ENCODE peak calls at places on chromosomes 12 and 14, in nine cellular contexts. F, R, C, E, T, Q, O, U and D are unnamed samples.

GRCh38 chr12:112419269-112420133 is 754 bp downstream of the PTPN11 start:
- DNase-seq in F (peak; percentile 75), R (peak; percentile 42), C (peak; percentile 93), E (peak; percentile 77), T (peak; percentile 58), Q (peak; percentile 75), O (peak; percentile 37), U (peak; percentile 29), D (peak; percentile 85)

GRCh38 chr12:67161322-67161918 is 107.7 kb upstream of the CAND1 start:
- DNase-seq in F (peak; percentile 27), R (peak; percentile 63), C (peak; percentile 47), E (no peak), T (no peak), Q (peak; percentile 36), O (no peak), U (peak; percentile 65), D (peak; percentile 47)

GRCh38 chr12:102816816-102817434 is 100.1 kb downstream of the PAH start:
- DNase-seq in F (peak; percentile 14), R (peak; percentile 22), C (peak; percentile 34), E (no peak), T (no peak), Q (no peak), O (no peak), U (peak; percentile 46), D (peak; percentile 11)

GRCh38 chr12:52119398-52120254 is 40.1 kb downstream of the SMIM41 start:
- DNase-seq in F (peak; percentile 28), R (peak; percentile 71), C (no peak), E (no peak), T (no peak), Q (peak; percentile 64), O (no peak), U (peak; percentile 74), D (peak; percentile 45)

GRCh38 chr14:102200690-102201368 is 61.1 kb downstream of the WDR20 start:
- DNase-seq in F (no peak), R (no peak), C (no peak), E (no peak), T (no peak), Q (no peak), O (no peak), U (peak; percentile 35), D (no peak)

GRCh38 chr12:109277899-109278762 is 31.0 kb downstream of the FOXN4 start:
- DNase-seq in F (no peak), R (peak; percentile 76), C (peak; percentile 67), E (peak; percentile 84), T (no peak), Q (no peak), O (no peak), U (no peak), D (peak; percentile 40)

GRCh38 chr14:102086972-102087761 is at the start of gene HSP90AA1:
- DNase-seq in F (peak; percentile 92), R (peak; percentile 93), C (peak; percentile 98), E (peak; percentile 93), T (peak; percentile 91), Q (peak; percentile 97), O (peak; percentile 63), U (peak; percentile 96), D (peak; percentile 88)

GRCh38 chr12:122979908-122980191 is 631 bp upstream of the ARL6IP4 start:
- DNase-seq in F (no peak), R (no peak), C (no peak), E (no peak), T (no peak), Q (no peak), O (no peak), U (peak; percentile 41), D (no peak)

GRCh38 chr14:65813760-65814387 is 401.3 kb downstream of the FUT8 start:
- DNase-seq in F (no peak), R (no peak), C (no peak), E (no peak), T (no peak), Q (no peak), O (no peak), U (no peak), D (no peak)
- H3K4me3 ChIP-seq in F (no peak overlapping the region), R (no peak overlapping the region), C (no peak overlapping the region), E (no peak overlapping the region), T (no peak overlapping the region), Q (no peak overlapping the region), O (no peak overlapping the region), U (no peak overlapping the region), D (no peak overlapping the region)

DNA sequence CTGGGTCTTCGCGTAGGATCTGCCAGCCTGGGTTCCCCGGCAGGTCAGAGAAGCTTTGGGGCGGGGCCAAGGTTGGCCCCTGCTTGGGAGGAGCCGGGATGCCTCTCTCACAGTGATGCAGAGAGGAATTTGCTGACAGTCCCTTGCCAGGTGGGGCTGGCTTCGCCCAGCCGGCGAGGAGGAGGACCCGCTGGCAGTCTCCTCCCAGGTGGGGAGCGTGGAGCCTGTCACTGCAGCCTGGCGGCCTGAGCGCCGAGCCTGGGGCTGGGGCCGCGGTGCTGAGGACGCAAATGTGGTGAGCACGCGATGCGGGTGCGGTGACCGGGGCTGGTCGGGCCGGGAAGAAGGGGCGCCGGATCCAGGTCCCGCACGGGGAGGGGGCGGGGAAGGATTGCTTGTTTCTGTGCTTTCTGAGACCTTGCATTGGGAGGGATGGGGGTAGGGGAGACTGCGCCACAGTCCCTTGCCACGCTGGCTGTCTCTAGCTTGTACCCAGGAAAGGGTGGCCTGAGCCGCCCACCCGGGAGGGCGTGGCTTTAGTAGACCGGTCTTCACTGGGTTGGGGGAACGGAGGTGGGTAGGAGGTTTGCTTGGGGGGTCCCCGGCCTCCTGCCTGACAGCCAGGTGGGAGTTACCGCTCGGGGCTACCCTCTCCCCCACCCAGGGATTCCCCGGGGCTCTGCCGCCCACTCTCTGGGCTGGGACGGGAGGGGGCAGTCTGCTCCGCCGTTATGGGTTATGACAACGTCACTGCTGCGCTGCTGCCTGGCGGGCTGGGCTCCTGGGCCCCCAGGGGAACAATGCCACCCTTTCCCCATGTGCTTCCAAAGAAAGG is at the start of gene TMEM63C:
- DNase-seq in F (no peak), R (peak; percentile 71), C (peak; percentile 15), E (no peak), T (no peak), Q (peak; percentile 75), O (no peak), U (peak; percentile 56), D (no peak)
- TF ChIP-seq CTCF in F (no peak), R (no peak), C (no peak), E (no peak), T (no peak), Q (no peak), O (no peak), U (no peak), D (no peak)

GRCh38 chr12:4289334-4289878 is 15.8 kb downstream of the CCND2 start:
- DNase-seq in F (no peak), R (no peak), C (no peak), E (no peak), T (no peak), Q (no peak), O (no peak), U (no peak), D (no peak)
- H3K4me3 ChIP-seq in F (no peak overlapping the region), R (no peak overlapping the region), C (no peak overlapping the region), E (no peak overlapping the region), T (peak overlapping the region; percentile 11), Q (no peak overlapping the region), O (no peak overlapping the region), U (no peak overlapping the region), D (no peak overlapping the region)

DNA sequence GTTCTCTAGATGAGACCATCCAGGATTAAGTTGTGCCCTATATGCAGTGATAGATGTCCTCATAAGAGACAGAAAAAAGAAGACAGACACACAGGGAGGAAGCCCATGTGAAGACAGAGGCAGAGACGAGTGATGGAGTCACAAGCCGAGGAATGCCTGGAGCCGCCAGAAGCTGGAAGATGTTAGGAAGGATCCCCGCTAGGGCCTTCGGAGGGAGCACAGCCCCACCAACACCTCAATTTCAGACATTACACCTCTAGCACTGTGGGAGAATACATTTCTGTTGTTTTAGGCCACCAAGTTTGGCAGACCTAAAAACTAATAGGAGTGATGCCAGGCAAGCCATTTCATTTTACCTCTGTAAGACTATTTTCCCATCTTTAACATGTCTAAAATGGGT is 458.5 kb downstream of the MED13L start:
- DNase-seq in F (no peak), R (no peak), C (no peak), E (no peak), T (no peak), Q (no peak), O (no peak), U (no peak), D (no peak)
- TF ChIP-seq CTCF in F (no peak), R (no peak), C (no peak), E (no peak), T (no peak), Q (no peak), O (no peak), U (no peak), D (no peak)

DNA sequence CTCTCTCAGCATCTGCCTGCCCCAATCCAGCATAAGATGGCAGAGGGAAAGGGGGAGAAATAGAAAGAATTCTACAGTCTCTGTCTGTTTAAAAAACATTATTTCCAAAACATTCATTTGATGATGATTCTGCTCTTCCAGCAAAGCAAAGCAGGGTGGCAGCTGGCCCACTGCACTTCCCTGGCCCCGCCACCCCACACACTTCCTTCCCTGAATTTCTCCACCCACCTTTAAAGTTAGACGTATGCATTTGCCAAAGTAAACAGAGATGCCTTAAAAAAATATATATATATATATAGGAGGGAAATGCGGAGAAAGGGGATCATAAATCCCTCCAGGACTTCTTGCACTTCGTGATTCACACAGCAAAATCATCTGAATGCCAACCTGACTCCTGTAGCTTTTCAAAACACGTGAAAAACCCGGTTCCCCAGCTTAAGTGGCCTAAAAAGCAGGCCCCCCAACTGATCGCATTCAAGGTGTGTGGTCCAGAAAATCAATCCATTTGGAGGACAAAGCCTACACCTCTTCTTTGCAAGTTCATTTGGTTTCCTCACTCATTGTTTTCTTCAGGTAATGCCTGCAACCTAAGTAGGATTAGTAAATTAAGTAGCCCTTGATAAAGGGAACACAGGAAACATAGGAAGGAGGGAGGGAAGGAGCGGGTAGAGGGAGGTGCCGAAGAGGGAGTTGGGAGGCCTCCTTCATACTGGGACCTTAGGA is 68.8 kb downstream of the LLPH start:
- DNase-seq in F (no peak), R (no peak), C (peak; percentile 12), E (no peak), T (no peak), Q (no peak), O (no peak), U (no peak), D (no peak)
- H3K4me3 ChIP-seq in F (no peak overlapping the region), R (no peak overlapping the region), C (no peak overlapping the region), E (no peak overlapping the region), T (no peak overlapping the region), Q (no peak overlapping the region), O (no peak overlapping the region), U (no peak overlapping the region), D (no peak overlapping the region)

DNA sequence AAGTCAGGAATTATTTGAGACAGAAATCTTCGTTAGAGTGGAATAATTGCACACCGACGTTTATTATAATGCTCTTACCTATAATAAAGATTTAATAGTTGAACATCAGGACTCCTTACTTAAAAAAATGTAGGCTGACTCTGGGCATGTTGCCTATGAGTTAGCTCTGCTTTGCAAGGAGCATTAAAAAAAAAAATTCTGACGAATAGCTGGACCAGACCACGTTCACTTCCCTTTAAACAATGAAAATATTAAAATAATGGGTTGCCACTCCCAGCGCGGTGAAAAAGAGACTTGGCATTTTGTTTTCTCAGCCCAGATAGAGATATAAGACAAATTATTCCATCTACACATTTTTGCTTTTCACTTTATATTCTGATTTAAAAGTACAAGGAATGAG is 549 bp upstream of the FANCM start:
- DNase-seq in F (peak; percentile 67), R (no peak), C (peak; percentile 49), E (no peak), T (no peak), Q (no peak), O (peak; percentile 18), U (peak; percentile 20), D (peak; percentile 61)
- TF ChIP-seq CTCF in F (no peak), R (no peak), C (no peak), E (no peak), T (no peak), Q (no peak), O (no peak), U (no peak), D (no peak)

GRCh38 chr12:6542209-6543009 is 8.1 kb downstream of the GAPDH start:
- DNase-seq in F (no peak), R (no peak), C (no peak), E (no peak), T (no peak), Q (no peak), O (no peak), U (no peak), D (no peak)
- H3K4me3 ChIP-seq in F (no peak overlapping the region), R (no peak overlapping the region), C (no peak overlapping the region), E (no peak overlapping the region), T (no peak overlapping the region), Q (no peak overlapping the region), O (no peak overlapping the region), U (no peak overlapping the region), D (no peak overlapping the region)